ENCODE peak calls at places on chromosomes 4 and X, in seven cellular contexts. One of them, this sample, is unnamed.
A peak's percentile ranks its signal among the peaks of the same experiment; 100 is the strongest.

GRCh38 chrX:129622757-129623301 is 31.9 kb downstream of the APLN start:
- DNase-seq in neural progenitor cell: peak; percentile 74
- DNase-seq in tibial nerve: no peak
- DNase-seq in HCT116: no peak
- DNase-seq in CD8-positive, alpha-beta memory T cell: no peak
- DNase-seq in psoas muscle: no peak
- DNase-seq in uterus: no peak
- DNase-seq in this sample: no peak

GRCh38 chr4:154010377-154010776 is 221.5 kb upstream of the SFRP2 start:
- DNase-seq in neural progenitor cell: no peak
- DNase-seq in tibial nerve: no peak
- DNase-seq in HCT116: no peak
- DNase-seq in CD8-positive, alpha-beta memory T cell: no peak
- DNase-seq in psoas muscle: no peak
- DNase-seq in uterus: peak; percentile 82
- DNase-seq in this sample: no peak

GRCh38 chr4:112167790-112168189 is 22.5 kb downstream of the FAM241A start:
- DNase-seq in neural progenitor cell: no peak
- DNase-seq in tibial nerve: no peak
- DNase-seq in HCT116: no peak
- DNase-seq in CD8-positive, alpha-beta memory T cell: no peak
- DNase-seq in psoas muscle: no peak
- DNase-seq in uterus: no peak
- DNase-seq in this sample: no peak

GRCh38 chrX:12236156-12236555 is 97.9 kb downstream of the FRMPD4 start:
- DNase-seq in neural progenitor cell: no peak
- DNase-seq in tibial nerve: no peak
- DNase-seq in HCT116: no peak
- DNase-seq in CD8-positive, alpha-beta memory T cell: no peak
- DNase-seq in psoas muscle: no peak
- DNase-seq in uterus: no peak
- DNase-seq in this sample: no peak

GRCh38 chr4:37477126-37477525 is 209.1 kb downstream of the RELL1 start:
- DNase-seq in neural progenitor cell: no peak
- DNase-seq in tibial nerve: no peak
- DNase-seq in HCT116: no peak
- DNase-seq in CD8-positive, alpha-beta memory T cell: no peak
- DNase-seq in psoas muscle: no peak
- DNase-seq in uterus: no peak
- DNase-seq in this sample: no peak

GRCh38 chr4:120096508-120097297 is 30.1 kb upstream of the MAD2L1 start:
- DNase-seq in neural progenitor cell: no peak
- DNase-seq in tibial nerve: no peak
- DNase-seq in HCT116: no peak
- DNase-seq in CD8-positive, alpha-beta memory T cell: no peak
- DNase-seq in psoas muscle: no peak
- DNase-seq in uterus: no peak
- DNase-seq in this sample: no peak

GRCh38 chr4:8019396-8020365 is 80.0 kb upstream of the AFAP1 start:
- DNase-seq in neural progenitor cell: no peak
- DNase-seq in tibial nerve: no peak
- DNase-seq in HCT116: no peak
- DNase-seq in CD8-positive, alpha-beta memory T cell: no peak
- DNase-seq in psoas muscle: peak; percentile 50
- DNase-seq in uterus: no peak
- DNase-seq in this sample: peak; percentile 94

GRCh38 chrX:54043696-54044125 is 562 bp downstream of the PHF8 start:
- DNase-seq in neural progenitor cell: peak; percentile 77
- DNase-seq in tibial nerve: no peak
- DNase-seq in HCT116: no peak
- DNase-seq in CD8-positive, alpha-beta memory T cell: peak; percentile 18
- DNase-seq in psoas muscle: no peak
- DNase-seq in uterus: peak; percentile 11
- DNase-seq in this sample: peak; percentile 30

GRCh38 chr4:13543648-13544555 is at the start of gene NKX3-2:
- DNase-seq in neural progenitor cell: peak; percentile 74
- DNase-seq in tibial nerve: no peak
- DNase-seq in HCT116: no peak
- DNase-seq in CD8-positive, alpha-beta memory T cell: no peak
- DNase-seq in psoas muscle: no peak
- DNase-seq in uterus: no peak
- DNase-seq in this sample: no peak

GRCh38 chr4:126871810-126872209 is 760.9 kb upstream of the INTU start:
- DNase-seq in neural progenitor cell: no peak
- DNase-seq in tibial nerve: no peak
- DNase-seq in HCT116: no peak
- DNase-seq in CD8-positive, alpha-beta memory T cell: no peak
- DNase-seq in psoas muscle: no peak
- DNase-seq in uterus: no peak
- DNase-seq in this sample: no peak

GRCh38 chrX:147957291-147957690 is 23.8 kb upstream of the FMR1NB start:
- DNase-seq in neural progenitor cell: no peak
- DNase-seq in tibial nerve: no peak
- DNase-seq in HCT116: no peak
- DNase-seq in CD8-positive, alpha-beta memory T cell: no peak
- DNase-seq in psoas muscle: no peak
- DNase-seq in uterus: no peak
- DNase-seq in this sample: no peak

GRCh38 chr4:96189761-96190160 is 349.9 kb downstream of the PDHA2 start:
- DNase-seq in neural progenitor cell: no peak
- DNase-seq in tibial nerve: no peak
- DNase-seq in HCT116: no peak
- DNase-seq in CD8-positive, alpha-beta memory T cell: no peak
- DNase-seq in psoas muscle: no peak
- DNase-seq in uterus: no peak
- DNase-seq in this sample: no peak

GRCh38 chrX:82945332-82945731 is 562.8 kb upstream of the POU3F4 start:
- DNase-seq in neural progenitor cell: no peak
- DNase-seq in tibial nerve: no peak
- DNase-seq in HCT116: no peak
- DNase-seq in CD8-positive, alpha-beta memory T cell: no peak
- DNase-seq in psoas muscle: no peak
- DNase-seq in uterus: no peak
- DNase-seq in this sample: no peak

GRCh38 chr4:144646523-144647094 is 653 bp downstream of the HHIP start:
- DNase-seq in neural progenitor cell: peak; percentile 58
- DNase-seq in tibial nerve: no peak
- DNase-seq in HCT116: no peak
- DNase-seq in CD8-positive, alpha-beta memory T cell: no peak
- DNase-seq in psoas muscle: no peak
- DNase-seq in uterus: no peak
- DNase-seq in this sample: no peak

GRCh38 chr4:19254476-19254875 is 997.2 kb upstream of the SLIT2 start:
- DNase-seq in neural progenitor cell: no peak
- DNase-seq in tibial nerve: no peak
- DNase-seq in HCT116: no peak
- DNase-seq in CD8-positive, alpha-beta memory T cell: no peak
- DNase-seq in psoas muscle: no peak
- DNase-seq in uterus: no peak
- DNase-seq in this sample: no peak

DNA sequence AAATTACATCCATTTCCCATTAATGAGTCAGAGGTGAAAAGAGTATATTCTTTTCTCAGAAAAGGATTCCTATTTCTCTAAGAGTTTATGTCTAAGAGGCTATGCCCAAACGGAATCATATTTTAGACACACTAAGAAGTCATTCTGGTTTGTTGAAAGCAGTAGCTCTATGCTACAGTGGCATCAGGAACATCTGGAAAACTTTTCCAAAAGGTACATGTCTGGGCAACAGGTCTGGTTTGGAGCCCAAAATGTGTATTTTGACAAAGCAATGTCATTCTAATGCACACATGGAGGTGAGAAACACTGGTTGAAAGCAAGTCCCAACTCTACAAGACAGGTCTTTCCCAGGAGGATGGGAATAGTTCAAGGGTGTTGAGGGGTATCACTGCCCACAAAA is 56.1 kb downstream of the APBB2 start:
- DNase-seq in neural progenitor cell: no peak
- DNase-seq in tibial nerve: no peak
- DNase-seq in HCT116: no peak
- DNase-seq in CD8-positive, alpha-beta memory T cell: no peak
- DNase-seq in psoas muscle: no peak
- DNase-seq in uterus: no peak
- DNase-seq in this sample: no peak
- H3K27ac ChIP-seq in neural progenitor cell: no peak overlapping the region
- H3K27ac ChIP-seq in tibial nerve: no peak overlapping the region
- H3K27ac ChIP-seq in HCT116: peak overlapping the region; percentile 88
- H3K27ac ChIP-seq in CD8-positive, alpha-beta memory T cell: no peak overlapping the region
- H3K27ac ChIP-seq in psoas muscle: no peak overlapping the region
- H3K27ac ChIP-seq in uterus: no peak overlapping the region
- H3K27ac ChIP-seq in this sample: no peak overlapping the region

DNA sequence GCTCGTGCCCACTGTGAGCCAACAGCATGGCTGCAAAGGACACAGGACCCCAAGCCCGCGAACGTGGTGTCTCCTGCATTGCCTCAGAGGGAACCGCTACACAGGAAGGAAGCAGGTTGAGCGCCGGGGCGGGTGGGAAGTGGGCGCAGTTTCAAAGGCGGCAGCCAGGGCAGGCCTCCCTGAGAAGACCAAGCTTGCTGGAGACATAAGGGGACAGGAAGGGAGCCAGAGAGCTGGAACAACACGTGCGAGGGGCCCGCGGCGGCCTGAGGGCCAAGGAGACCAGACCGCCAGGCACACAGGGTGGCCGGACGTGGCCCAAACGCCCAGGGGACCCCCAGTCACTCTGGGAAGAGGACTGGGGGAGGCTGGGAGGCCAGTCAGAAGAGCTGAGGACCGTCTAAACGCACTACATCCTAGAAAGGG is 32.0 kb downstream of the CTBP1 start:
- DNase-seq in neural progenitor cell: no peak
- DNase-seq in tibial nerve: no peak
- DNase-seq in HCT116: no peak
- DNase-seq in CD8-positive, alpha-beta memory T cell: peak; percentile 57
- DNase-seq in psoas muscle: no peak
- DNase-seq in uterus: no peak
- DNase-seq in this sample: no peak
- H3K4me3 ChIP-seq in neural progenitor cell: no peak overlapping the region
- H3K4me3 ChIP-seq in tibial nerve: no peak overlapping the region
- H3K4me3 ChIP-seq in HCT116: no peak overlapping the region
- H3K4me3 ChIP-seq in CD8-positive, alpha-beta memory T cell: peak overlapping the region; percentile 38
- H3K4me3 ChIP-seq in psoas muscle: no peak overlapping the region
- H3K4me3 ChIP-seq in uterus: no peak overlapping the region
- H3K4me3 ChIP-seq in this sample: no peak overlapping the region

GRCh38 chrX:48538641-48539344 is 721 bp upstream of the TBC1D25 start:
- DNase-seq in neural progenitor cell: no peak
- DNase-seq in tibial nerve: no peak
- DNase-seq in HCT116: no peak
- DNase-seq in CD8-positive, alpha-beta memory T cell: no peak
- DNase-seq in psoas muscle: no peak
- DNase-seq in uterus: no peak
- DNase-seq in this sample: no peak

GRCh38 chrX:48541140-48541814 is 1.8 kb downstream of the TBC1D25 start:
- DNase-seq in neural progenitor cell: no peak
- DNase-seq in tibial nerve: no peak
- DNase-seq in HCT116: no peak
- DNase-seq in CD8-positive, alpha-beta memory T cell: no peak
- DNase-seq in psoas muscle: no peak
- DNase-seq in uterus: no peak
- DNase-seq in this sample: no peak

GRCh38 chrX:48540015-48540350 is 469 bp downstream of the TBC1D25 start:
- DNase-seq in neural progenitor cell: no peak
- DNase-seq in tibial nerve: peak; percentile 20
- DNase-seq in HCT116: peak; percentile 12
- DNase-seq in CD8-positive, alpha-beta memory T cell: peak; percentile 35
- DNase-seq in psoas muscle: no peak
- DNase-seq in uterus: peak; percentile 54
- DNase-seq in this sample: no peak

GRCh38 chrX:48540480-48540879 is 966 bp downstream of the TBC1D25 start:
- DNase-seq in neural progenitor cell: peak; percentile 2
- DNase-seq in tibial nerve: no peak
- DNase-seq in HCT116: no peak
- DNase-seq in CD8-positive, alpha-beta memory T cell: no peak
- DNase-seq in psoas muscle: no peak
- DNase-seq in uterus: no peak
- DNase-seq in this sample: no peak

GRCh38 chrX:48539345-48540014 is at the start of gene TBC1D25:
- DNase-seq in neural progenitor cell: peak; percentile 97
- DNase-seq in tibial nerve: peak; percentile 94
- DNase-seq in HCT116: peak; percentile 96
- DNase-seq in CD8-positive, alpha-beta memory T cell: peak; percentile 94
- DNase-seq in psoas muscle: peak; percentile 98
- DNase-seq in uterus: peak; percentile 98
- DNase-seq in this sample: peak; percentile 97
- H3K27ac ChIP-seq in neural progenitor cell: no peak within 1 kb of the TSS
- H3K27ac ChIP-seq in tibial nerve: peak within 1 kb of the TSS; percentile 96
- H3K27ac ChIP-seq in HCT116: peak within 1 kb of the TSS; percentile 67
- H3K27ac ChIP-seq in CD8-positive, alpha-beta memory T cell: peak within 1 kb of the TSS; percentile 89
- H3K27ac ChIP-seq in psoas muscle: peak within 1 kb of the TSS; percentile 89
- H3K27ac ChIP-seq in uterus: peak within 1 kb of the TSS; percentile 91
- H3K27ac ChIP-seq in this sample: peak within 1 kb of the TSS; percentile 85

GRCh38 chr4:88817740-88818139 is 120.1 kb upstream of the NAP1L5 start:
- DNase-seq in neural progenitor cell: no peak
- DNase-seq in tibial nerve: no peak
- DNase-seq in HCT116: no peak
- DNase-seq in CD8-positive, alpha-beta memory T cell: no peak
- DNase-seq in psoas muscle: no peak
- DNase-seq in uterus: no peak
- DNase-seq in this sample: no peak

GRCh38 chr4:88820723-88821368 is 123.2 kb upstream of the NAP1L5 start:
- DNase-seq in neural progenitor cell: no peak
- DNase-seq in tibial nerve: no peak
- DNase-seq in HCT116: no peak
- DNase-seq in CD8-positive, alpha-beta memory T cell: no peak
- DNase-seq in psoas muscle: no peak
- DNase-seq in uterus: no peak
- DNase-seq in this sample: no peak

GRCh38 chr4:88818650-88819470 is 121.2 kb upstream of the NAP1L5 start:
- DNase-seq in neural progenitor cell: peak; percentile 57
- DNase-seq in tibial nerve: no peak
- DNase-seq in HCT116: peak; percentile 31
- DNase-seq in CD8-positive, alpha-beta memory T cell: peak; percentile 3
- DNase-seq in psoas muscle: peak; percentile 52
- DNase-seq in uterus: peak; percentile 48
- DNase-seq in this sample: peak; percentile 69

GRCh38 chr4:88823058-88823919 is 125.7 kb upstream of the NAP1L5 start:
- DNase-seq in neural progenitor cell: peak; percentile 86
- DNase-seq in tibial nerve: peak; percentile 73
- DNase-seq in HCT116: peak; percentile 29
- DNase-seq in CD8-positive, alpha-beta memory T cell: peak; percentile 50
- DNase-seq in psoas muscle: peak; percentile 91
- DNase-seq in uterus: peak; percentile 94
- DNase-seq in this sample: peak; percentile 94

DNA sequence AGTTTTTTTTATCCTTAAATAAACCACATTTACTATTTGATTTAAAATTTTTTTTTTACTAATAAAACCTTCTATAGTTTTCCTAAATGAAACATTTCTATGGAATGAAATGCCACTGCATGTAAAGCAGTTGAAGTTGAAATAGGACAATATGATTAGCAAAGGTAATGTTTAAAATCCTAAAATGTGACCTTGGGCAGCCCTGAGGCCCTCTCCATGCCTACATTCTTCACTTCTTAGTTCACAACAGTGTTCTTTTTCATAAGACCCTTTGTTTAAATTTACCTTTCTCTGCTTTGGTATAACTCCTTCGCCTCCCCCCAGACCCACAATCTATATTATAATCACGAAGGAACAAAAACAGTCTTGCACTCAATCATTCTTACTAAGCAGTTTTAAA is 124.4 kb upstream of the NAP1L5 start:
- DNase-seq in neural progenitor cell: no peak
- DNase-seq in tibial nerve: no peak
- DNase-seq in HCT116: no peak
- DNase-seq in CD8-positive, alpha-beta memory T cell: no peak
- DNase-seq in psoas muscle: no peak
- DNase-seq in uterus: no peak
- DNase-seq in this sample: no peak
- H3K4me3 ChIP-seq in neural progenitor cell: peak overlapping the region; percentile 44
- H3K4me3 ChIP-seq in tibial nerve: peak overlapping the region; percentile 60
- H3K4me3 ChIP-seq in HCT116: no peak overlapping the region
- H3K4me3 ChIP-seq in CD8-positive, alpha-beta memory T cell: peak overlapping the region; percentile 74
- H3K4me3 ChIP-seq in psoas muscle: peak overlapping the region; percentile 77
- H3K4me3 ChIP-seq in uterus: peak overlapping the region; percentile 44
- H3K4me3 ChIP-seq in this sample: no peak overlapping the region

GRCh38 chr4:85952982-85953650 is 406.7 kb downstream of the MAPK10 start:
- DNase-seq in neural progenitor cell: no peak
- DNase-seq in tibial nerve: no peak
- DNase-seq in HCT116: no peak
- DNase-seq in CD8-positive, alpha-beta memory T cell: no peak
- DNase-seq in psoas muscle: no peak
- DNase-seq in uterus: no peak
- DNase-seq in this sample: no peak
- H3K27ac ChIP-seq in neural progenitor cell: no peak overlapping the region
- H3K27ac ChIP-seq in tibial nerve: no peak overlapping the region
- H3K27ac ChIP-seq in HCT116: no peak overlapping the region
- H3K27ac ChIP-seq in CD8-positive, alpha-beta memory T cell: no peak overlapping the region
- H3K27ac ChIP-seq in psoas muscle: no peak overlapping the region
- H3K27ac ChIP-seq in uterus: no peak overlapping the region
- H3K27ac ChIP-seq in this sample: no peak overlapping the region

This sample was measured in thyroid gland.